ENCODE peak calls at places on chromosomes 3 and 15, in seven cellular contexts. One of them, this sample, is unnamed.

GRCh38 chr3:193095366-193095765 is 145.7 kb upstream of the PLAAT1 start:
- DNase-seq in HepG2: no peak
- DNase-seq in H1: no peak
- DNase-seq in HCT116: no peak
- DNase-seq in NT2/D1: no peak
- DNase-seq in SK-N-SH: no peak
- DNase-seq in GM12878: no peak
- DNase-seq in this sample: no peak

GRCh38 chr15:84821501-84822021 is 4.4 kb downstream of the ALPK3 start:
- DNase-seq in HepG2: peak
- DNase-seq in H1: no peak
- DNase-seq in HCT116: no peak
- DNase-seq in NT2/D1: no peak
- DNase-seq in SK-N-SH: no peak
- DNase-seq in GM12878: no peak
- DNase-seq in this sample: peak

GRCh38 chr3:197068077-197068476 is 38.5 kb upstream of the MELTF start:
- DNase-seq in HepG2: no peak
- DNase-seq in H1: no peak
- DNase-seq in HCT116: no peak
- DNase-seq in NT2/D1: no peak
- DNase-seq in SK-N-SH: no peak
- DNase-seq in GM12878: no peak
- DNase-seq in this sample: no peak

GRCh38 chr3:72728958-72729467 is 119.2 kb downstream of the SHQ1 start:
- DNase-seq in HepG2: peak
- DNase-seq in H1: no peak
- DNase-seq in HCT116: no peak
- DNase-seq in NT2/D1: no peak
- DNase-seq in SK-N-SH: peak
- DNase-seq in GM12878: no peak
- DNase-seq in this sample: no peak

GRCh38 chr3:187878776-187879524 is 133.7 kb upstream of the BCL6 start:
- DNase-seq in HepG2: no peak
- DNase-seq in H1: no peak
- DNase-seq in HCT116: no peak
- DNase-seq in NT2/D1: no peak
- DNase-seq in SK-N-SH: no peak
- DNase-seq in GM12878: no peak
- DNase-seq in this sample: no peak

GRCh38 chr3:113985526-113985925 is 37.7 kb downstream of the ZDHHC23 start:
- DNase-seq in HepG2: no peak
- DNase-seq in H1: no peak
- DNase-seq in HCT116: no peak
- DNase-seq in NT2/D1: no peak
- DNase-seq in SK-N-SH: no peak
- DNase-seq in GM12878: peak
- DNase-seq in this sample: no peak

GRCh38 chr3:108124337-108125150 is 33.7 kb upstream of the CD47 start:
- DNase-seq in HepG2: no peak
- DNase-seq in H1: no peak
- DNase-seq in HCT116: no peak
- DNase-seq in NT2/D1: peak
- DNase-seq in SK-N-SH: no peak
- DNase-seq in GM12878: peak
- DNase-seq in this sample: peak

GRCh38 chr3:12705981-12706380 is 42.1 kb upstream of the RAF1 start:
- DNase-seq in HepG2: no peak
- DNase-seq in H1: no peak
- DNase-seq in HCT116: no peak
- DNase-seq in NT2/D1: no peak
- DNase-seq in SK-N-SH: no peak
- DNase-seq in GM12878: no peak
- DNase-seq in this sample: peak

GRCh38 chr15:59170295-59170881 is 36.3 kb upstream of the LDHAL6B start:
- DNase-seq in HepG2: peak
- DNase-seq in H1: no peak
- DNase-seq in HCT116: no peak
- DNase-seq in NT2/D1: no peak
- DNase-seq in SK-N-SH: peak
- DNase-seq in GM12878: no peak
- DNase-seq in this sample: no peak

GRCh38 chr3:36229496-36229895 is 150.8 kb upstream of the STAC start:
- DNase-seq in HepG2: no peak
- DNase-seq in H1: no peak
- DNase-seq in HCT116: no peak
- DNase-seq in NT2/D1: no peak
- DNase-seq in SK-N-SH: no peak
- DNase-seq in GM12878: no peak
- DNase-seq in this sample: no peak

GRCh38 chr15:40241305-40242215 is 2.7 kb downstream of the PAK6 start:
- DNase-seq in HepG2: no peak
- DNase-seq in H1: no peak
- DNase-seq in HCT116: no peak
- DNase-seq in NT2/D1: no peak
- DNase-seq in SK-N-SH: no peak
- DNase-seq in GM12878: no peak
- DNase-seq in this sample: no peak

GRCh38 chr3:169759256-169759655 is 5.6 kb downstream of the TERC start:
- DNase-seq in HepG2: no peak
- DNase-seq in H1: no peak
- DNase-seq in HCT116: no peak
- DNase-seq in NT2/D1: no peak
- DNase-seq in SK-N-SH: no peak
- DNase-seq in GM12878: no peak
- DNase-seq in this sample: no peak

GRCh38 chr3:185250653-185251052 is 3.2 kb downstream of the EHHADH start:
- DNase-seq in HepG2: peak
- DNase-seq in H1: no peak
- DNase-seq in HCT116: no peak
- DNase-seq in NT2/D1: no peak
- DNase-seq in SK-N-SH: no peak
- DNase-seq in GM12878: no peak
- DNase-seq in this sample: no peak

GRCh38 chr15:40768492-40769309 is 1.1 kb upstream of the C15orf62 start:
- DNase-seq in HepG2: no peak
- DNase-seq in H1: no peak
- DNase-seq in HCT116: no peak
- DNase-seq in NT2/D1: no peak
- DNase-seq in SK-N-SH: peak
- DNase-seq in GM12878: no peak
- DNase-seq in this sample: no peak

GRCh38 chr3:57756528-57757401 is 656 bp downstream of the SLMAP start:
- DNase-seq in HepG2: peak
- DNase-seq in H1: peak
- DNase-seq in HCT116: no peak
- DNase-seq in NT2/D1: peak
- DNase-seq in SK-N-SH: peak
- DNase-seq in GM12878: no peak
- DNase-seq in this sample: peak

GRCh38 chr3:123311201-123311600 is 109.5 kb downstream of the SEC22A start:
- DNase-seq in HepG2: no peak
- DNase-seq in H1: no peak
- DNase-seq in HCT116: no peak
- DNase-seq in NT2/D1: no peak
- DNase-seq in SK-N-SH: no peak
- DNase-seq in GM12878: no peak
- DNase-seq in this sample: no peak

GRCh38 chr15:71447328-71448250 is 332.3 kb downstream of the THSD4 start:
- DNase-seq in HepG2: no peak
- DNase-seq in H1: no peak
- DNase-seq in HCT116: peak
- DNase-seq in NT2/D1: no peak
- DNase-seq in SK-N-SH: no peak
- DNase-seq in GM12878: no peak
- DNase-seq in this sample: no peak

GRCh38 chr3:117630885-117631284 is 921.3 kb downstream of the TUSC7 start:
- DNase-seq in HepG2: no peak
- DNase-seq in H1: no peak
- DNase-seq in HCT116: no peak
- DNase-seq in NT2/D1: no peak
- DNase-seq in SK-N-SH: no peak
- DNase-seq in GM12878: no peak
- DNase-seq in this sample: no peak

GRCh38 chr15:69164807-69165636 is 4.6 kb downstream of the GLCE start:
- DNase-seq in HepG2: no peak
- DNase-seq in H1: no peak
- DNase-seq in HCT116: no peak
- DNase-seq in NT2/D1: no peak
- DNase-seq in SK-N-SH: no peak
- DNase-seq in GM12878: no peak
- DNase-seq in this sample: peak

GRCh38 chr15:75043509-75044257 is 20.3 kb downstream of the PPCDC start:
- DNase-seq in HepG2: peak
- DNase-seq in H1: no peak
- DNase-seq in HCT116: no peak
- DNase-seq in NT2/D1: no peak
- DNase-seq in SK-N-SH: no peak
- DNase-seq in GM12878: peak
- DNase-seq in this sample: peak

GRCh38 chr3:12484983-12485327 is 675 bp downstream of the TSEN2 start:
- DNase-seq in HepG2: peak
- DNase-seq in H1: no peak
- DNase-seq in HCT116: no peak
- DNase-seq in NT2/D1: no peak
- DNase-seq in SK-N-SH: no peak
- DNase-seq in GM12878: no peak
- DNase-seq in this sample: no peak

GRCh38 chr3:11907667-11908660 is 61.3 kb upstream of the TAMM41 start:
- DNase-seq in HepG2: no peak
- DNase-seq in H1: no peak
- DNase-seq in HCT116: no peak
- DNase-seq in NT2/D1: no peak
- DNase-seq in SK-N-SH: no peak
- DNase-seq in GM12878: no peak
- DNase-seq in this sample: no peak

GRCh38 chr3:195441051-195441450 is 1.8 kb downstream of the ACAP2 start:
- DNase-seq in HepG2: no peak
- DNase-seq in H1: no peak
- DNase-seq in HCT116: no peak
- DNase-seq in NT2/D1: no peak
- DNase-seq in SK-N-SH: no peak
- DNase-seq in GM12878: no peak
- DNase-seq in this sample: no peak

GRCh38 chr15:48681274-48681840 is 35.8 kb upstream of the FBN1 start:
- DNase-seq in HepG2: no peak
- DNase-seq in H1: no peak
- DNase-seq in HCT116: no peak
- DNase-seq in NT2/D1: no peak
- DNase-seq in SK-N-SH: peak
- DNase-seq in GM12878: no peak
- DNase-seq in this sample: no peak

GRCh38 chr3:187400756-187401155 is 32.6 kb downstream of the RTP4 start:
- DNase-seq in HepG2: no peak
- DNase-seq in H1: no peak
- DNase-seq in HCT116: no peak
- DNase-seq in NT2/D1: no peak
- DNase-seq in SK-N-SH: no peak
- DNase-seq in GM12878: no peak
- DNase-seq in this sample: no peak

GRCh38 chr3:194022052-194022451 is 113.9 kb upstream of the HES1 start:
- DNase-seq in HepG2: no peak
- DNase-seq in H1: no peak
- DNase-seq in HCT116: no peak
- DNase-seq in NT2/D1: no peak
- DNase-seq in SK-N-SH: no peak
- DNase-seq in GM12878: no peak
- DNase-seq in this sample: no peak

GRCh38 chr3:157914882-157915281 is 191.3 kb downstream of the SHOX2 start:
- DNase-seq in HepG2: no peak
- DNase-seq in H1: no peak
- DNase-seq in HCT116: no peak
- DNase-seq in NT2/D1: no peak
- DNase-seq in SK-N-SH: no peak
- DNase-seq in GM12878: no peak
- DNase-seq in this sample: no peak

DNA sequence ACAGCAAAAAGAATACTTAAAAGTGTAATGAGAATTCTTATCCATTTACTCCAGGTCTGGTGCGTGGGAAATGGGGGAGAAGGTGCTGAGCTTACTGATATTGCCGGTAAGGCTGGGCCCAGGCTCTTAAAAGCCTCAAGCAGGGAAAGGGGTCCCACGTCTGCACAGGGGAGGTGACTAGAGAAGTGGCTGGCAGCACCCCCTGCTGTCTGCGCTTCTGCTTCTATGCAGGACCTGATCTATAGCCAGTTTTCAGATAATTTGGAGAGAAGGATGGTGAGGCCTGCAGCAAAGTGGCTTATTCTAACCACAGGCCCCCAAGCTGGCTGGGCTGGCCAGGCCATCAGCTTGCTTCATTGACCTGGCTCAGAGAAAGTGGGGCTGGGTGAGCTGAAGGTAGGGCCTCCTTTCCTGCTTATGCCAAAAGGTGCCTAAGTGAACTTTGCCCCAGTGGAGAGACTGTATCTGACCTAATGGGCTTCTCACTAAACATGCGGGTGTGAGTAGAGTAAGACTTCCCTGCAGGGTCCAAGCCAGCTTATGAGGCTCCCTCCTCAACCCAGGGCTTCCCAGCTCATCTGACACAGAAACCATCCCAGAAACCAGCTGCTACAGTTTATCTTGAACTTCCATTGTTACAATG is 30.9 kb upstream of the ATP1B3 start:
- DNase-seq in HepG2: no peak
- DNase-seq in H1: peak
- DNase-seq in HCT116: no peak
- DNase-seq in NT2/D1: peak
- DNase-seq in SK-N-SH: no peak
- DNase-seq in GM12878: no peak
- DNase-seq in this sample: no peak
- TF ChIP-seq YY1 in HepG2: no peak
- TF ChIP-seq YY1 in H1: no peak
- TF ChIP-seq YY1 in HCT116: no peak
- TF ChIP-seq YY1 in NT2/D1: no peak
- TF ChIP-seq YY1 in SK-N-SH: no peak
- TF ChIP-seq YY1 in GM12878: no peak
- TF ChIP-seq YY1 in this sample: no peak

GRCh38 chr15:90529369-90530249 is at the start of gene CRTC3:
- DNase-seq in HepG2: no peak
- DNase-seq in H1: peak
- DNase-seq in HCT116: no peak
- DNase-seq in NT2/D1: no peak
- DNase-seq in SK-N-SH: peak
- DNase-seq in GM12878: no peak
- DNase-seq in this sample: peak
- TF ChIP-seq YY1 in HepG2: peak
- TF ChIP-seq YY1 in H1: peak
- TF ChIP-seq YY1 in HCT116: no peak
- TF ChIP-seq YY1 in NT2/D1: no peak
- TF ChIP-seq YY1 in SK-N-SH: no peak
- TF ChIP-seq YY1 in GM12878: peak
- TF ChIP-seq YY1 in this sample: peak

GRCh38 chr3:44171891-44172290 is 69.8 kb upstream of the TOPAZ1 start:
- DNase-seq in HepG2: no peak
- DNase-seq in H1: no peak
- DNase-seq in HCT116: no peak
- DNase-seq in NT2/D1: no peak
- DNase-seq in SK-N-SH: no peak
- DNase-seq in GM12878: no peak
- DNase-seq in this sample: no peak
- TF ChIP-seq YY1 in HepG2: no peak
- TF ChIP-seq YY1 in H1: no peak
- TF ChIP-seq YY1 in HCT116: no peak
- TF ChIP-seq YY1 in NT2/D1: no peak
- TF ChIP-seq YY1 in SK-N-SH: no peak
- TF ChIP-seq YY1 in GM12878: no peak
- TF ChIP-seq YY1 in this sample: no peak

GRCh38 chr3:151445283-151446001 is 15.4 kb downstream of the IGSF10 start:
- DNase-seq in HepG2: no peak
- DNase-seq in H1: no peak
- DNase-seq in HCT116: no peak
- DNase-seq in NT2/D1: no peak
- DNase-seq in SK-N-SH: no peak
- DNase-seq in GM12878: no peak
- DNase-seq in this sample: no peak
- TF ChIP-seq YY1 in HepG2: no peak
- TF ChIP-seq YY1 in H1: no peak
- TF ChIP-seq YY1 in HCT116: no peak
- TF ChIP-seq YY1 in NT2/D1: no peak
- TF ChIP-seq YY1 in SK-N-SH: no peak
- TF ChIP-seq YY1 in GM12878: no peak
- TF ChIP-seq YY1 in this sample: no peak